ENCODE peak calls at places on chromosomes 7 and 10, in five cellular contexts. W is lower lobe of right lung; N is tibial artery; H is stimulated activated CD8-positive, alpha-beta memory T cell treated with anti-CD3 and anti-CD28 coated beads, Interleukin-4, amount 100 ng/mL, for 1 hour; E is memory B cell. X is an unnamed sample.

GRCh38 chr10:129047001-129047400 is 420.0 kb upstream of the MGMT start:
- DNase-seq in W (no peak), N (no peak), H (no peak), E (no peak), X (no peak)

GRCh38 chr7:17056491-17057142 is 174.8 kb upstream of the AGR3 start:
- DNase-seq in W (no peak), N (no peak), H (no peak), E (no peak), X (no peak)

GRCh38 chr10:104657458-104657857 is 16.4 kb downstream of the SORCS3 start:
- DNase-seq in W (no peak), N (no peak), H (no peak), E (no peak), X (no peak)

GRCh38 chr10:107163904-107164861 is at the start of gene SORCS1:
- DNase-seq in W (no peak), N (no peak), H (no peak), E (no peak), X (peak)

GRCh38 chr7:139776486-139777303 is 1.1 kb downstream of the HIPK2 start:
- DNase-seq in W (no peak), N (no peak), H (no peak), E (peak), X (no peak)

GRCh38 chr7:92784935-92785334 is 51.4 kb downstream of the CDK6 start:
- DNase-seq in W (no peak), N (no peak), H (no peak), E (no peak), X (no peak)

GRCh38 chr10:113782367-113782766 is 30.9 kb downstream of the PLEKHS1 start:
- DNase-seq in W (no peak), N (no peak), H (no peak), E (no peak), X (no peak)

GRCh38 chr10:113788604-113789083 is 37.2 kb downstream of the PLEKHS1 start:
- DNase-seq in W (no peak), N (no peak), H (no peak), E (no peak), X (no peak)

GRCh38 chr7:151125459-151125834 is 39.2 kb downstream of the AGAP3 start:
- DNase-seq in W (peak), N (no peak), H (no peak), E (no peak), X (peak)

GRCh38 chr10:126059101-126059826 is 162.9 kb downstream of the FANK1 start:
- DNase-seq in W (no peak), N (no peak), H (no peak), E (no peak), X (no peak)

GRCh38 chr7:103344453-103345149 is at the start of gene DNAJC2:
- DNase-seq in W (peak), N (peak), H (peak), E (peak), X (peak)

GRCh38 chr7:107939472-107940145 is 48.6 kb downstream of the DLD start:
- DNase-seq in W (peak), N (peak), H (no peak), E (no peak), X (peak)

GRCh38 chr7:64853679-64854078 is 49.4 kb upstream of the ZNF273 start:
- DNase-seq in W (no peak), N (no peak), H (no peak), E (no peak), X (no peak)

GRCh38 chr10:78520737-78521430 is 487.2 kb downstream of the RPS24 start:
- DNase-seq in W (no peak), N (no peak), H (no peak), E (no peak), X (no peak)

GRCh38 chr7:158865462-158865922 is 9.1 kb downstream of the DYNC2I1 start:
- DNase-seq in W (no peak), N (peak), H (no peak), E (no peak), X (no peak)

X was measured in left ventricle myocardium superior.